ENCODE peak calls at places on chromosomes 11 and 22, in eight cellular contexts. One of them, this sample, is unnamed. For H3K4me1, the result is how much of the 10 kb centered on the place peaks cover.

GRCh38 chr11:1482581-1483444 is 3.8 kb downstream of the MOB2 start:
- DNase-seq in vagina: no peak
- DNase-seq in right lobe of liver: no peak
- DNase-seq in psoas muscle: peak
- DNase-seq in heart right ventricle: no peak
- DNase-seq in body of pancreas: no peak
- DNase-seq in cardiac muscle cell: no peak
- DNase-seq in CD8-positive, alpha-beta T cell: no peak
- DNase-seq in this sample: peak

GRCh38 chr11:107821199-107821926 is 37.2 kb downstream of the SLC35F2 start:
- DNase-seq in heart right ventricle: no peak
- DNase-seq in right lobe of liver: no peak
- DNase-seq in CD8-positive, alpha-beta T cell: no peak
- DNase-seq in vagina: no peak
- DNase-seq in psoas muscle: no peak
- DNase-seq in cardiac muscle cell: peak
- DNase-seq in body of pancreas: no peak
- DNase-seq in this sample: no peak

GRCh38 chr22:36244522-36245391 is 5.4 kb upstream of the APOL2 start:
- DNase-seq in CD8-positive, alpha-beta T cell: no peak
- DNase-seq in psoas muscle: peak
- DNase-seq in vagina: peak
- DNase-seq in right lobe of liver: no peak
- DNase-seq in heart right ventricle: no peak
- DNase-seq in cardiac muscle cell: peak
- DNase-seq in body of pancreas: peak
- DNase-seq in this sample: no peak

GRCh38 chr11:72081856-72082255 is 1.2 kb downstream of the LRRC51 start:
- DNase-seq in right lobe of liver: peak
- DNase-seq in psoas muscle: no peak
- DNase-seq in cardiac muscle cell: no peak
- DNase-seq in vagina: no peak
- DNase-seq in body of pancreas: no peak
- DNase-seq in CD8-positive, alpha-beta T cell: no peak
- DNase-seq in heart right ventricle: no peak
- DNase-seq in this sample: no peak

GRCh38 chr22:44698531-44699421 is 3.2 kb upstream of the PRR5 start:
- DNase-seq in cardiac muscle cell: peak
- DNase-seq in heart right ventricle: no peak
- DNase-seq in vagina: no peak
- DNase-seq in CD8-positive, alpha-beta T cell: no peak
- DNase-seq in body of pancreas: no peak
- DNase-seq in psoas muscle: no peak
- DNase-seq in right lobe of liver: no peak
- DNase-seq in this sample: no peak

GRCh38 chr22:36922097-36922608 is 8.7 kb downstream of the CSF2RB start:
- DNase-seq in body of pancreas: no peak
- DNase-seq in vagina: no peak
- DNase-seq in cardiac muscle cell: peak
- DNase-seq in psoas muscle: no peak
- DNase-seq in right lobe of liver: no peak
- DNase-seq in heart right ventricle: no peak
- DNase-seq in CD8-positive, alpha-beta T cell: no peak
- DNase-seq in this sample: no peak

GRCh38 chr11:134634897-134635831 is 223.1 kb upstream of the B3GAT1 start:
- DNase-seq in right lobe of liver: no peak
- DNase-seq in vagina: peak
- DNase-seq in CD8-positive, alpha-beta T cell: no peak
- DNase-seq in psoas muscle: no peak
- DNase-seq in heart right ventricle: no peak
- DNase-seq in body of pancreas: no peak
- DNase-seq in cardiac muscle cell: no peak
- DNase-seq in this sample: no peak

GRCh38 chr11:102724904-102725515 is at the start of gene MMP8:
- DNase-seq in cardiac muscle cell: peak
- DNase-seq in CD8-positive, alpha-beta T cell: no peak
- DNase-seq in right lobe of liver: no peak
- DNase-seq in vagina: no peak
- DNase-seq in heart right ventricle: no peak
- DNase-seq in psoas muscle: no peak
- DNase-seq in body of pancreas: no peak
- DNase-seq in this sample: no peak

GRCh38 chr11:5129457-5129877 is 8.7 kb downstream of the OR52A5 start:
- DNase-seq in psoas muscle: no peak
- DNase-seq in cardiac muscle cell: no peak
- DNase-seq in heart right ventricle: no peak
- DNase-seq in vagina: no peak
- DNase-seq in right lobe of liver: no peak
- DNase-seq in body of pancreas: no peak
- DNase-seq in CD8-positive, alpha-beta T cell: no peak
- DNase-seq in this sample: no peak

DNA sequence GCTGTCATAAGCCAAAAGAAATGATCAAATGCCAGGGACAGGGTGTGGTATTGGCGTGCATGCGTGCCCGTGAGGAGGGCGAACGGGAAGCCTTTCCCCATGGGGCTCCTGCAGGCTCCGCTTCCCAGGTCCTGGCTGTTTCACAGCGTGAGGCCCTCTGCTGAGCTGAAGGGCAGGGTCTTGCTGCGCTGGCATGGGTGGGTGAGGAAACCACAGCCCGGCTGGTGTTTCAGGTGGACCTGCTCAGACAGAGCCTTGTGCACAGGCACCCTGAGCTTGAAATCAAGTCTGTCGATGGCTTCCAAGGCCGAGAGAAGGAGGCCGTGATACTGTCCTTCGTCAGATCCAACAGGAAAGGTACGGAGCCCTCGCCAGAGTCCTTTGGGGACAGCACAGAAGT is 31.4 kb downstream of the IGHMBP2 start:
- DNase-seq in psoas muscle: no peak
- DNase-seq in body of pancreas: no peak
- DNase-seq in CD8-positive, alpha-beta T cell: no peak
- DNase-seq in heart right ventricle: no peak
- DNase-seq in cardiac muscle cell: no peak
- DNase-seq in right lobe of liver: no peak
- DNase-seq in vagina: no peak
- DNase-seq in this sample: no peak
- H3K4me1 ChIP-seq in psoas muscle: under half
- H3K4me1 ChIP-seq in body of pancreas: under half
- H3K4me1 ChIP-seq in CD8-positive, alpha-beta T cell: under half
- H3K4me1 ChIP-seq in heart right ventricle: under half
- H3K4me1 ChIP-seq in cardiac muscle cell: under half
- H3K4me1 ChIP-seq in right lobe of liver: under half
- H3K4me1 ChIP-seq in vagina: under half
- H3K4me1 ChIP-seq in this sample: under half

DNA sequence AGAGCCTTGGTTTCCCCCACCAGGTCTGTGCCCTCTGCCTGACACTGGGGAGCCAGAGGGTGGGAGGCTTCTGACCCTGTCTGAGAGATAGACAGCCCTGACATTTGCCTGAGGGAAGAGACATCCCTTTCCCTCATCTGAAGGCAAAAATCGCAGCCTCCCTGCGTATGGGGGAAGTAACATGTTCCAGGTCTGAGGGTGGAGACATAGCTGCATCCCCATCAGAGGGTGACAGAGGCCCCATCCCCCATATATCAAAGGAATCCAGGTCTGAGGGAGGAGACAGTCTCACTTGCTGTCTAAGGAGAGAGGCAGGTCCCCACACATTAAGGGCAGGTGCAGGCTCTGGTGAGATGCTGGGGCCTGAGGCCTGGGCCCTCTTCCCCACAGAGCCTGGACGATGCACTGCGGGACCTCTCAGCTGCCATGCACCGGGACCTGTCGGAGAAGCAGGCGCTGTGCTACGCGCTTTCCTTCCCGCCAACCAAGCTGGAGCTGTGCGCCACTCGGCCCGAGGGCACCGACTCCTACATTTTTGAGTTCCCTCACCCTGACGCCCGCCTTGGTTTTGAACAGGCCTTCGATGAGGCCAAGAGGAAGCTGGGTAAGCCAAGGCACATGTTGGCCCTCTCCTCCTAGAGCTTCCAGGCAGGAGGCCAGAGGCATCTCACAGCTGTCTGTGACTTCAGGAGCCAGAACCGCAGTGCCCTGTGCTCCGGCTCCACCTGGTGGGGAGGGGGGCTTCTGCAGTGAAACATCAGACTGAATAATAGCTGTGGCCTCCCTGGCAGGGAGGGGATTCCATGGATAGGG is 16.1 kb upstream of the RELT start:
- DNase-seq in body of pancreas: no peak
- DNase-seq in heart right ventricle: no peak
- DNase-seq in cardiac muscle cell: peak
- DNase-seq in CD8-positive, alpha-beta T cell: peak
- DNase-seq in psoas muscle: peak
- DNase-seq in right lobe of liver: no peak
- DNase-seq in vagina: no peak
- DNase-seq in this sample: no peak
- H3K4me1 ChIP-seq in body of pancreas: under half
- H3K4me1 ChIP-seq in heart right ventricle: under half
- H3K4me1 ChIP-seq in cardiac muscle cell: under half
- H3K4me1 ChIP-seq in CD8-positive, alpha-beta T cell: under half
- H3K4me1 ChIP-seq in psoas muscle: under half
- H3K4me1 ChIP-seq in right lobe of liver: under half
- H3K4me1 ChIP-seq in vagina: under half
- H3K4me1 ChIP-seq in this sample: under half

DNA sequence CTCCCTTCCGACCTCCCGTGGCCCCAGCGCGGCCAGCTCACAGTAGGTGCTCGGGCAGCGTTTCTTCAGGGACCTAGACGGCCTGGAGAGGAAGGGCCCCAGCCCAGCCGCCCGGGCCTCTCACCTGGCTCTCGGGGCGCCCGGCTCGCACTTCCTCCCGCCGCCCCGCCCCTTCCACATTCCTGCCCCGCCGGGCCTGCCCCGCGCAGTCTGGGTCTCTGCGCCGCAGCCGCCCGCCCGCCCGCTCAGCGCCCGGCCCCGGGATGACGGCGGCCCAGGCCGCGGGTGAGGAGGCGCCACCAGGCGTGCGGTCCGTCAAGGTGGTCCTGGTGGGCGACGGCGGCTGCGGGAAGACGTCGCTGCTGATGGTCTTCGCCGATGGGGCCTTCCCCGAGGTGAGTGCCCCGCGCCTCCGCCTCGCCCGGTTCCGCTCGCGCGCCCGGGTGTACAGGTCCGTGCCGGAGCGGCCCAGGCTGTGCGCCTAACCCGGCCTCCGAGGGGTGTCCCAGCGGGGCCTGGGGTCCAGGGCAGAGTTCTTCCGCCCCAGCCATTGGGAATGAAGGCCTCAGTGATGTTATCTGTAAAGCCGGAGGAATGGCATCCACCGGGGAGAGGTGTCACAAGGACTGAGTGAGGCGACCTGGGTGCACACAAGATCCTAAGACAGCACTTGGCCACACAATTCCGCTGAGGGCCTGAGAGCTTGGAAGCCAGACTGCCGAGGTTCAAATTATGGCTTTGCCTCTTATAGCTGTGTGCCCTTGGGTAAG is at the start of gene RHOD:
- DNase-seq in psoas muscle: peak
- DNase-seq in vagina: no peak
- DNase-seq in right lobe of liver: peak
- DNase-seq in heart right ventricle: no peak
- DNase-seq in CD8-positive, alpha-beta T cell: peak
- DNase-seq in cardiac muscle cell: peak
- DNase-seq in body of pancreas: peak
- DNase-seq in this sample: peak
- H3K4me1 ChIP-seq in psoas muscle: under half
- H3K4me1 ChIP-seq in vagina: under half
- H3K4me1 ChIP-seq in right lobe of liver: half or more
- H3K4me1 ChIP-seq in heart right ventricle: under half
- H3K4me1 ChIP-seq in CD8-positive, alpha-beta T cell: under half
- H3K4me1 ChIP-seq in cardiac muscle cell: under half
- H3K4me1 ChIP-seq in body of pancreas: under half
- H3K4me1 ChIP-seq in this sample: under half

GRCh38 chr11:119689318-119689717 is 39.7 kb downstream of the NECTIN1 start:
- DNase-seq in cardiac muscle cell: no peak
- DNase-seq in psoas muscle: no peak
- DNase-seq in right lobe of liver: no peak
- DNase-seq in vagina: no peak
- DNase-seq in heart right ventricle: no peak
- DNase-seq in CD8-positive, alpha-beta T cell: no peak
- DNase-seq in body of pancreas: no peak
- DNase-seq in this sample: no peak

GRCh38 chr11:119686483-119686882 is 42.5 kb downstream of the NECTIN1 start:
- DNase-seq in CD8-positive, alpha-beta T cell: no peak
- DNase-seq in psoas muscle: no peak
- DNase-seq in vagina: no peak
- DNase-seq in body of pancreas: no peak
- DNase-seq in heart right ventricle: no peak
- DNase-seq in right lobe of liver: no peak
- DNase-seq in cardiac muscle cell: no peak
- DNase-seq in this sample: no peak

GRCh38 chr11:119685073-119685746 is 43.8 kb downstream of the NECTIN1 start:
- DNase-seq in cardiac muscle cell: no peak
- DNase-seq in right lobe of liver: no peak
- DNase-seq in vagina: no peak
- DNase-seq in heart right ventricle: no peak
- DNase-seq in body of pancreas: no peak
- DNase-seq in psoas muscle: no peak
- DNase-seq in CD8-positive, alpha-beta T cell: no peak
- DNase-seq in this sample: no peak

GRCh38 chr11:119688362-119688761 is 40.6 kb downstream of the NECTIN1 start:
- DNase-seq in body of pancreas: no peak
- DNase-seq in vagina: no peak
- DNase-seq in CD8-positive, alpha-beta T cell: no peak
- DNase-seq in heart right ventricle: no peak
- DNase-seq in right lobe of liver: no peak
- DNase-seq in cardiac muscle cell: no peak
- DNase-seq in psoas muscle: no peak
- DNase-seq in this sample: no peak

DNA sequence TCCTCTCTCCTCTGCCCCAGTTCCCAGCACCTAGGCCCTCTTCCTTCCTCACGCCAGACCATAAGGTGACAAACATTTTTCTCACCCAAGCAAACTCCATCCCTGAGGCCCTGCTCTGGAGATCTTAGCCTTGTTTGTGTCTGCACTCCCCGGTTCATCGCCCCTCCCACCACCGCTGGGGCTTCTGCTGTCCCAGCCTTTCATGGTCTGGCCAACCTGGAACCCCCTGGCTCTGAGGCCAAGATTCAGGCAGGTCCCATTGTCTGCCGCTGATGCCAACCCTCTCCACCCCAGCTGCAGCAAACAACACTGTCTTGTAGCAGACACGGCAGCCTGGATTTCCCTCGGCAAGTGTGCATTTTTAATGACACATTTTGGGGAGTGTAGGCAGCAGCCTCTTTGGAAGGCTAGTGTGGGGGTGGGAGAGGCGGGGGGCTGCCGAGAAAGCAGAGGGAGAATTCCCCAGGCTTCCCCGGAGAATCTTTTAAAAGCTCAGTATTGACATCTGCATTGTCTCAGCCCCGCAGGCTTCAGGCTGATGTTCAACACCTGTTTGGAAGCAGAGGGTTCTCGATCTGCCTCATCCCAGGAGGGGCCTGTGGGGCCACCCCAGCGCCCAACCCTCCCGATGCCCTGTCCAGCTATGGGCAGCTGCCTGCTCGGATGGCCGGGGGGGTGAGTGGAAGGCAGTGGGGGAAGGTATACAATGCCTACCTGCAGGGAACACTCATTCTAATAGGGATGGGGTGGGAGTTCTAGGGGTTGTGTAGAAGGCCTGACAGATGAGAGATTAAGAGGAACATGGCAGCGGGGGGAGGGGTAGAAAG is 41.6 kb downstream of the NECTIN1 start:
- DNase-seq in vagina: no peak
- DNase-seq in right lobe of liver: no peak
- DNase-seq in heart right ventricle: no peak
- DNase-seq in CD8-positive, alpha-beta T cell: no peak
- DNase-seq in cardiac muscle cell: no peak
- DNase-seq in psoas muscle: no peak
- DNase-seq in body of pancreas: no peak
- DNase-seq in this sample: no peak
- H3K4me1 ChIP-seq in vagina: under half
- H3K4me1 ChIP-seq in right lobe of liver: under half
- H3K4me1 ChIP-seq in heart right ventricle: under half
- H3K4me1 ChIP-seq in CD8-positive, alpha-beta T cell: under half
- H3K4me1 ChIP-seq in cardiac muscle cell: under half
- H3K4me1 ChIP-seq in psoas muscle: under half
- H3K4me1 ChIP-seq in body of pancreas: under half
- H3K4me1 ChIP-seq in this sample: under half

This sample was measured in stomach.